ENCODE peak calls at places on chromosomes 3 and 15, in seven cellular contexts. X, M, O, N, C, F and D are unnamed samples.

GRCh38 chr3:108117245-108117644 is 26.4 kb upstream of the CD47 start:
- DNase-seq in X (peak; percentile 11), M (no peak), O (no peak), N (no peak), C (no peak), F (no peak), D (no peak)

GRCh38 chr15:64072812-64073211 is 20.8 kb downstream of the CIAO2A start:
- DNase-seq in X (no peak), M (no peak), O (no peak), N (no peak), C (no peak), F (no peak), D (no peak)

GRCh38 chr3:46406786-46407611 is at the start of the genes CCR5AS and CCRL2:
- DNase-seq in X (peak; percentile 82), M (no peak), O (peak; percentile 25), N (peak; percentile 58), C (peak; percentile 84), F (no peak), D (no peak)

GRCh38 chr3:69326821-69327433 is 59.0 kb downstream of the FRMD4B start:
- DNase-seq in X (no peak), M (no peak), O (no peak), N (no peak), C (no peak), F (no peak), D (no peak)

GRCh38 chr3:90069748-90070147 is 962.3 kb downstream of the EPHA3 start:
- DNase-seq in X (no peak), M (no peak), O (no peak), N (no peak), C (no peak), F (no peak), D (no peak)

GRCh38 chr3:78992400-78992799 is 775.4 kb downstream of the ROBO1 start:
- DNase-seq in X (no peak), M (no peak), O (no peak), N (no peak), C (no peak), F (no peak), D (no peak)

GRCh38 chr15:40054746-40055575 is 16.0 kb upstream of the SRP14 start:
- DNase-seq in X (no peak), M (no peak), O (no peak), N (no peak), C (peak; percentile 87), F (peak; percentile 34), D (no peak)

GRCh38 chr15:47384316-47384715 is 333.0 kb upstream of the SEMA6D start:
- DNase-seq in X (no peak), M (peak; percentile 75), O (peak; percentile 31), N (peak; percentile 50), C (no peak), F (no peak), D (peak; percentile 0)

GRCh38 chr3:71142440-71143161 is 440.9 kb downstream of the FOXP1 start:
- DNase-seq in X (no peak), M (no peak), O (no peak), N (no peak), C (no peak), F (no peak), D (no peak)

GRCh38 chr3:11379238-11379823 is 107.1 kb downstream of the ATG7 start:
- DNase-seq in X (no peak), M (peak; percentile 52), O (peak; percentile 32), N (no peak), C (no peak), F (peak; percentile 42), D (peak; percentile 25)

GRCh38 chr3:188584958-188585689 is 431.2 kb downstream of the LPP start:
- DNase-seq in X (no peak), M (no peak), O (no peak), N (no peak), C (no peak), F (no peak), D (no peak)

GRCh38 chr15:58063612-58064011 is 1.9 kb downstream of the ALDH1A2 start:
- DNase-seq in X (no peak), M (no peak), O (no peak), N (no peak), C (no peak), F (no peak), D (no peak)

GRCh38 chr3:192188218-192188835 is 539.0 kb downstream of the FGF12 start:
- DNase-seq in X (peak; percentile 15), M (no peak), O (peak; percentile 70), N (peak; percentile 68), C (no peak), F (peak; percentile 5), D (peak; percentile 51)

GRCh38 chr3:16063603-16064002 is 110.9 kb upstream of the GALNT15 start:
- DNase-seq in X (no peak), M (no peak), O (no peak), N (no peak), C (no peak), F (no peak), D (no peak)

GRCh38 chr3:13479332-13479581 is 849 bp upstream of the HDAC11 start:
- DNase-seq in X (no peak), M (no peak), O (no peak), N (peak; percentile 70), C (no peak), F (peak; percentile 9), D (peak; percentile 44)

GRCh38 chr3:17039579-17039978 is 154.8 kb downstream of the PLCL2 start:
- DNase-seq in X (peak; percentile 50), M (peak; percentile 78), O (no peak), N (no peak), C (no peak), F (no peak), D (peak; percentile 93)

GRCh38 chr3:114498779-114499370 is 205.0 kb downstream of the TIGIT start:
- DNase-seq in X (peak; percentile 33), M (peak; percentile 52), O (no peak), N (no peak), C (no peak), F (no peak), D (peak; percentile 87)

GRCh38 chr15:74958908-74959642 is 2.5 kb upstream of the RPP25 start:
- DNase-seq in X (no peak), M (no peak), O (no peak), N (no peak), C (peak; percentile 70), F (no peak), D (no peak)